ENCODE peak calls at places on chromosomes 3 and 15, in six cellular contexts. One of them, this sample, is unnamed.

GRCh38 chr3:50450135-50450911 is 53.1 kb downstream of the CACNA2D2 start:
- DNase-seq in astrocyte of the spinal cord: peak
- DNase-seq in glutamatergic neuron: no peak
- DNase-seq in nephron progenitor cell: peak
- DNase-seq in upper lobe of right lung: peak
- DNase-seq in heart left ventricle: peak
- DNase-seq in this sample: no peak

GRCh38 chr3:185024406-185024805 is 128.5 kb downstream of the C3orf70 start:
- DNase-seq in astrocyte of the spinal cord: no peak
- DNase-seq in glutamatergic neuron: no peak
- DNase-seq in nephron progenitor cell: no peak
- DNase-seq in upper lobe of right lung: no peak
- DNase-seq in heart left ventricle: no peak
- DNase-seq in this sample: no peak

GRCh38 chr15:45199136-45199810 is 11.5 kb upstream of the SHF start:
- DNase-seq in astrocyte of the spinal cord: peak
- DNase-seq in glutamatergic neuron: no peak
- DNase-seq in nephron progenitor cell: no peak
- DNase-seq in upper lobe of right lung: no peak
- DNase-seq in heart left ventricle: no peak
- DNase-seq in this sample: no peak

GRCh38 chr3:50624634-50625033 is 7.7 kb downstream of the MAPKAPK3 start:
- DNase-seq in astrocyte of the spinal cord: no peak
- DNase-seq in glutamatergic neuron: no peak
- DNase-seq in nephron progenitor cell: no peak
- DNase-seq in upper lobe of right lung: no peak
- DNase-seq in heart left ventricle: no peak
- DNase-seq in this sample: no peak

GRCh38 chr3:188890572-188891270 is 281.1 kb upstream of the TPRG1 start:
- DNase-seq in astrocyte of the spinal cord: peak
- DNase-seq in glutamatergic neuron: no peak
- DNase-seq in nephron progenitor cell: no peak
- DNase-seq in upper lobe of right lung: no peak
- DNase-seq in heart left ventricle: no peak
- DNase-seq in this sample: no peak

GRCh38 chr15:36622247-36622795 is 42.9 kb downstream of the CDIN1 start:
- DNase-seq in astrocyte of the spinal cord: no peak
- DNase-seq in glutamatergic neuron: no peak
- DNase-seq in nephron progenitor cell: no peak
- DNase-seq in upper lobe of right lung: no peak
- DNase-seq in heart left ventricle: peak
- DNase-seq in this sample: no peak

GRCh38 chr3:150926328-150926727 is 21.1 kb upstream of the MINDY4B start:
- DNase-seq in astrocyte of the spinal cord: no peak
- DNase-seq in glutamatergic neuron: no peak
- DNase-seq in nephron progenitor cell: no peak
- DNase-seq in upper lobe of right lung: no peak
- DNase-seq in heart left ventricle: no peak
- DNase-seq in this sample: no peak

GRCh38 chr3:17951241-17951640 is 208.8 kb upstream of the TBC1D5 start:
- DNase-seq in astrocyte of the spinal cord: no peak
- DNase-seq in glutamatergic neuron: no peak
- DNase-seq in nephron progenitor cell: no peak
- DNase-seq in upper lobe of right lung: no peak
- DNase-seq in heart left ventricle: no peak
- DNase-seq in this sample: no peak

GRCh38 chr3:172225215-172225707 is 185.9 kb downstream of the FNDC3B start:
- DNase-seq in astrocyte of the spinal cord: no peak
- DNase-seq in glutamatergic neuron: no peak
- DNase-seq in nephron progenitor cell: no peak
- DNase-seq in upper lobe of right lung: no peak
- DNase-seq in heart left ventricle: no peak
- DNase-seq in this sample: no peak

GRCh38 chr3:109336272-109336957 is 931 bp downstream of the DPPA4 start:
- DNase-seq in astrocyte of the spinal cord: peak
- DNase-seq in glutamatergic neuron: peak
- DNase-seq in nephron progenitor cell: peak
- DNase-seq in upper lobe of right lung: no peak
- DNase-seq in heart left ventricle: no peak
- DNase-seq in this sample: peak

GRCh38 chr3:69735893-69736292 is 3.4 kb upstream of the MITF start:
- DNase-seq in astrocyte of the spinal cord: no peak
- DNase-seq in glutamatergic neuron: no peak
- DNase-seq in nephron progenitor cell: no peak
- DNase-seq in upper lobe of right lung: no peak
- DNase-seq in heart left ventricle: no peak
- DNase-seq in this sample: no peak

GRCh38 chr15:32704343-32705076 is 13.3 kb upstream of the GREM1 start:
- DNase-seq in astrocyte of the spinal cord: peak
- DNase-seq in glutamatergic neuron: no peak
- DNase-seq in nephron progenitor cell: no peak
- DNase-seq in upper lobe of right lung: no peak
- DNase-seq in heart left ventricle: no peak
- DNase-seq in this sample: no peak

GRCh38 chr3:44439499-44440295 is 37.8 kb downstream of the ZNF445 start:
- DNase-seq in astrocyte of the spinal cord: peak
- DNase-seq in glutamatergic neuron: no peak
- DNase-seq in nephron progenitor cell: no peak
- DNase-seq in upper lobe of right lung: peak
- DNase-seq in heart left ventricle: peak
- DNase-seq in this sample: peak

GRCh38 chr3:197478746-197479668 is 76.8 kb downstream of the BDH1 start:
- DNase-seq in astrocyte of the spinal cord: no peak
- DNase-seq in glutamatergic neuron: no peak
- DNase-seq in nephron progenitor cell: no peak
- DNase-seq in upper lobe of right lung: no peak
- DNase-seq in heart left ventricle: peak
- DNase-seq in this sample: no peak

GRCh38 chr3:46974421-46975227 is 1.9 kb downstream of the CCDC12 start:
- DNase-seq in astrocyte of the spinal cord: no peak
- DNase-seq in glutamatergic neuron: no peak
- DNase-seq in nephron progenitor cell: no peak
- DNase-seq in upper lobe of right lung: no peak
- DNase-seq in heart left ventricle: peak
- DNase-seq in this sample: no peak

GRCh38 chr3:13647314-13648059 is 98.6 kb downstream of the FBLN2 start:
- DNase-seq in astrocyte of the spinal cord: peak
- DNase-seq in glutamatergic neuron: no peak
- DNase-seq in nephron progenitor cell: no peak
- DNase-seq in upper lobe of right lung: no peak
- DNase-seq in heart left ventricle: no peak
- DNase-seq in this sample: no peak

GRCh38 chr3:74343391-74343790 is 271.1 kb downstream of the CNTN3 start:
- DNase-seq in astrocyte of the spinal cord: no peak
- DNase-seq in glutamatergic neuron: no peak
- DNase-seq in nephron progenitor cell: no peak
- DNase-seq in upper lobe of right lung: no peak
- DNase-seq in heart left ventricle: no peak
- DNase-seq in this sample: no peak

GRCh38 chr15:35256555-35256954 is 171.5 kb upstream of the NANOGP8 start:
- DNase-seq in astrocyte of the spinal cord: no peak
- DNase-seq in glutamatergic neuron: no peak
- DNase-seq in nephron progenitor cell: no peak
- DNase-seq in upper lobe of right lung: no peak
- DNase-seq in heart left ventricle: no peak
- DNase-seq in this sample: no peak

GRCh38 chr15:35252351-35252865 is 167.3 kb upstream of the NANOGP8 start:
- DNase-seq in astrocyte of the spinal cord: no peak
- DNase-seq in glutamatergic neuron: no peak
- DNase-seq in nephron progenitor cell: peak
- DNase-seq in upper lobe of right lung: no peak
- DNase-seq in heart left ventricle: no peak
- DNase-seq in this sample: no peak

GRCh38 chr15:35256141-35256540 is 171.0 kb upstream of the NANOGP8 start:
- DNase-seq in astrocyte of the spinal cord: no peak
- DNase-seq in glutamatergic neuron: no peak
- DNase-seq in nephron progenitor cell: no peak
- DNase-seq in upper lobe of right lung: no peak
- DNase-seq in heart left ventricle: no peak
- DNase-seq in this sample: no peak

DNA sequence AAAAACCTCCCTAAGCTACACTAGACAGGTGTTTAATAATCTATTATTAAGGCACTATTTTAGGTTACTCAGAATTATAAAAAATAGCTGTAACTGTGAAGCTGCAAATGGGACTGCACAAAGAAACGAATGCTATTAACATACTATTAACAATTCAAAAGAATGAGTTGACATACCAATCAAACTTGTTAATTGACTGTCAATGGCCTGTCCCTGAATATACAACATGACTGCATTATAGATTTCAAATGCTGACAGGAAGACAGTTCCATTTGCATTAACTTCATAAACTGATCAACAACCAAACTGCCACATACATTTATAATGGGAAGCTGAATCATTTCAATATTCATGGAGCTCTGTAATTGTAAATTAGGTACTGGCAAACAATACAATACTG is 169.0 kb upstream of the NANOGP8 start:
- DNase-seq in astrocyte of the spinal cord: no peak
- DNase-seq in glutamatergic neuron: no peak
- DNase-seq in nephron progenitor cell: no peak
- DNase-seq in upper lobe of right lung: no peak
- DNase-seq in heart left ventricle: no peak
- DNase-seq in this sample: no peak
- TF ChIP-seq CTCF in astrocyte of the spinal cord: no peak
- TF ChIP-seq CTCF in glutamatergic neuron: no peak
- TF ChIP-seq CTCF in nephron progenitor cell: no peak
- TF ChIP-seq CTCF in upper lobe of right lung: no peak
- TF ChIP-seq CTCF in heart left ventricle: no peak
- TF ChIP-seq CTCF in this sample: no peak

GRCh38 chr3:153513236-153513635 is 351.2 kb downstream of the RAP2B start:
- DNase-seq in astrocyte of the spinal cord: no peak
- DNase-seq in glutamatergic neuron: no peak
- DNase-seq in nephron progenitor cell: no peak
- DNase-seq in upper lobe of right lung: no peak
- DNase-seq in heart left ventricle: no peak
- DNase-seq in this sample: peak
- TF ChIP-seq CTCF in astrocyte of the spinal cord: no peak
- TF ChIP-seq CTCF in glutamatergic neuron: peak
- TF ChIP-seq CTCF in nephron progenitor cell: peak
- TF ChIP-seq CTCF in upper lobe of right lung: peak
- TF ChIP-seq CTCF in heart left ventricle: no peak
- TF ChIP-seq CTCF in this sample: peak

GRCh38 chr3:10855083-10855870 is 39.2 kb downstream of the SLC6A11 start:
- DNase-seq in astrocyte of the spinal cord: no peak
- DNase-seq in glutamatergic neuron: no peak
- DNase-seq in nephron progenitor cell: no peak
- DNase-seq in upper lobe of right lung: no peak
- DNase-seq in heart left ventricle: no peak
- DNase-seq in this sample: no peak

GRCh38 chr3:10852031-10852795 is 36.2 kb downstream of the SLC6A11 start:
- DNase-seq in astrocyte of the spinal cord: no peak
- DNase-seq in glutamatergic neuron: no peak
- DNase-seq in nephron progenitor cell: no peak
- DNase-seq in upper lobe of right lung: no peak
- DNase-seq in heart left ventricle: no peak
- DNase-seq in this sample: no peak

DNA sequence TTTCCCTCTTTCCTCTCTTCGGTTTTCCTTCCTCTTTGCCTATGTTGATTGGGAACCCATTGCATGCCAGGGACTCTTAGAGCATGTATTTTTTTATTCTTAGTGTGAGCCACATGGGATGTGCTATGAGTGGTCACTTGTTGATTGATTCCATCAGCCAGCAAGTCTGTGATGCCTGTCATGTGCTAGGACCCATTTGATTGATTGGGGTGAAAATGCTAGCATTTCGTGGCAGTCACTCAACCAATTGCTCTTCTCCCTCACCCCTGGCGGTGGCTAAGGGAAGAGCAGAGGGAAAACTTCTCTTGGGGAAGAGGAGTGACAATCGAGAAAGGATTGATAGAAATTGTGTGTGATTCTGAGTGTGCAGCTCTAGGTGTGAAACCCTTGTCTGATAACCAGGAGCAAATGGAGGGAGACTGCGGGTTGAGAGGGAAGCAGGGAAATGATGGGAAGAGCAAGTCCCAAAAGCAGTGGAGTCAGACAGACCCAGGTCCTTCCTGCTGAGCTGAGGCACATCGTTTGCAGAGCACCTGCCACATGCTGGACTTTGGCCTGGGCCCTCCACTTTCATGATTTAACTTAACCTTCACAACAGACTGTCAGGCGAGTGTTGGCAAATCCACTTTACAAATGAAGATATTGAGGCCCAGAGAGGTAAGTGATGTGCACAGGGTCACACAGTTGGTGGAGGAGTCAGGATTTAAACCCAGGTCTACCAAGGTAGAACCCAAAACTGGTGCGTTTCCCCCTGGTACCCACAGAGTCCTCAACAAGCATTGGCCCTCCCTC is 40.0 kb downstream of the SLC6A11 start:
- DNase-seq in astrocyte of the spinal cord: no peak
- DNase-seq in glutamatergic neuron: peak
- DNase-seq in nephron progenitor cell: no peak
- DNase-seq in upper lobe of right lung: no peak
- DNase-seq in heart left ventricle: no peak
- DNase-seq in this sample: peak
- TF ChIP-seq CTCF in astrocyte of the spinal cord: peak
- TF ChIP-seq CTCF in glutamatergic neuron: peak
- TF ChIP-seq CTCF in nephron progenitor cell: peak
- TF ChIP-seq CTCF in upper lobe of right lung: peak
- TF ChIP-seq CTCF in heart left ventricle: no peak
- TF ChIP-seq CTCF in this sample: peak

GRCh38 chr3:124787490-124788195 is 57.4 kb downstream of the UMPS start:
- DNase-seq in astrocyte of the spinal cord: peak
- DNase-seq in glutamatergic neuron: no peak
- DNase-seq in nephron progenitor cell: no peak
- DNase-seq in upper lobe of right lung: no peak
- DNase-seq in heart left ventricle: no peak
- DNase-seq in this sample: no peak

GRCh38 chr3:124791142-124791541 is 60.9 kb downstream of the UMPS start:
- DNase-seq in astrocyte of the spinal cord: no peak
- DNase-seq in glutamatergic neuron: no peak
- DNase-seq in nephron progenitor cell: no peak
- DNase-seq in upper lobe of right lung: no peak
- DNase-seq in heart left ventricle: no peak
- DNase-seq in this sample: no peak

GRCh38 chr3:124786491-124787241 is 56.4 kb downstream of the UMPS start:
- DNase-seq in astrocyte of the spinal cord: peak
- DNase-seq in glutamatergic neuron: no peak
- DNase-seq in nephron progenitor cell: no peak
- DNase-seq in upper lobe of right lung: no peak
- DNase-seq in heart left ventricle: no peak
- DNase-seq in this sample: no peak

GRCh38 chr3:124785966-124786365 is 55.7 kb downstream of the UMPS start:
- DNase-seq in astrocyte of the spinal cord: no peak
- DNase-seq in glutamatergic neuron: no peak
- DNase-seq in nephron progenitor cell: no peak
- DNase-seq in upper lobe of right lung: no peak
- DNase-seq in heart left ventricle: no peak
- DNase-seq in this sample: no peak

DNA sequence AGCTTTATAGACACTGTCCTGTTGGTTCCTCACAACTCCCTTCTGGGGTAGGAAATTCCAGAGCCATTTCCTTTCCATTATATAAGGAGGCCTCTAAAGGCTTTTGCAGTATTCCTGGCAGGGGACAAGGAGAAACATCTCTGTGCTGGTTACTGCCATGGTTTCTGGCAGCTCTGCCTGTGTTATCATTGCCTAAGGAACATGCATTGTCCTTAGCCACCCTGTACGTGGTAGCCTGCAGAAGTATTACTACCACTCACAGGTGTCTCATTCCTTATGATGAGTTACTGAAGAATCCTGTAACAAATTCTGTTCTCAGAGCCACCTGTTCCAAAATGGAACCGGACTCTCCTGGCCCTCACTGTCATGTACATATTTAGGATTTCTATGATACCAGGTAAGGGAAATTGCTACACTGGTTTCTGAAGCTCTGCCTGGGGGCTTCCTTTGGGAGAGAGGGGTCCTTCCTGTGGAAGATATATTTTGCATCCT is 58.0 kb downstream of the UMPS start:
- DNase-seq in astrocyte of the spinal cord: no peak
- DNase-seq in glutamatergic neuron: no peak
- DNase-seq in nephron progenitor cell: no peak
- DNase-seq in upper lobe of right lung: no peak
- DNase-seq in heart left ventricle: no peak
- DNase-seq in this sample: no peak
- TF ChIP-seq CTCF in astrocyte of the spinal cord: no peak
- TF ChIP-seq CTCF in glutamatergic neuron: no peak
- TF ChIP-seq CTCF in nephron progenitor cell: no peak
- TF ChIP-seq CTCF in upper lobe of right lung: no peak
- TF ChIP-seq CTCF in heart left ventricle: no peak
- TF ChIP-seq CTCF in this sample: no peak